ENCODE peak calls at places on chromosome 9, in ten cellular contexts. L is brain microvascular endothelial cell, Z is choroid plexus epithelial cell, C is GM13976, E is neural crest cell, W is left ventricle myocardium inferior, G is HFFc6, J is heart right ventricle, O is PC-9, X is ovary. S is an unnamed sample.

GRCh38 chr9:96553070-96553469 is 66.6 kb downstream of the CDC14B start:
- DNase-seq in L (peak; percentile 62), Z (peak; percentile 74), C (no peak), E (no peak), W (no peak), G (peak; percentile 82), J (no peak), O (no peak), X (no peak), S (no peak)

GRCh38 chr9:9257999-9258398 is 1354.8 kb downstream of the PTPRD start:
- DNase-seq in L (no peak), Z (no peak), C (no peak), E (no peak), W (no peak), G (no peak), J (no peak), O (no peak), X (no peak), S (no peak)

GRCh38 chr9:27280858-27281257 is 16.1 kb downstream of the EQTN start:
- DNase-seq in L (no peak), Z (peak; percentile 25), C (no peak), E (no peak), W (no peak), G (no peak), J (no peak), O (no peak), X (no peak), S (no peak)

GRCh38 chr9:38047301-38048251 is 21.5 kb downstream of the SHB start:
- DNase-seq in L (peak; percentile 93), Z (peak; percentile 87), C (no peak), E (peak; percentile 12), W (peak; percentile 63), G (peak; percentile 93), J (peak; percentile 80), O (peak; percentile 95), X (no peak), S (no peak)

GRCh38 chr9:106830527-106831140 is 32.3 kb upstream of the ZNF462 start:
- DNase-seq in L (no peak), Z (no peak), C (no peak), E (no peak), W (no peak), G (no peak), J (peak; percentile 9), O (no peak), X (no peak), S (no peak)

GRCh38 chr9:35697486-35697885 is 7.8 kb upstream of the TPM2 start:
- DNase-seq in L (no peak), Z (no peak), C (no peak), E (no peak), W (no peak), G (no peak), J (no peak), O (no peak), X (no peak), S (no peak)

GRCh38 chr9:78575791-78576190 is 278.9 kb downstream of the PSAT1 start:
- DNase-seq in L (no peak), Z (no peak), C (no peak), E (no peak), W (no peak), G (no peak), J (no peak), O (no peak), X (no peak), S (no peak)

GRCh38 chr9:126507318-126508109 is 106.2 kb upstream of the LMX1B start:
- DNase-seq in L (no peak), Z (no peak), C (no peak), E (no peak), W (no peak), G (no peak), J (no peak), O (no peak), X (peak; percentile 18), S (no peak)

GRCh38 chr9:7879551-7880245 is 80.1 kb upstream of the DMAC1 start:
- DNase-seq in L (no peak), Z (no peak), C (no peak), E (peak; percentile 2), W (no peak), G (no peak), J (no peak), O (no peak), X (no peak), S (no peak)

DNA sequence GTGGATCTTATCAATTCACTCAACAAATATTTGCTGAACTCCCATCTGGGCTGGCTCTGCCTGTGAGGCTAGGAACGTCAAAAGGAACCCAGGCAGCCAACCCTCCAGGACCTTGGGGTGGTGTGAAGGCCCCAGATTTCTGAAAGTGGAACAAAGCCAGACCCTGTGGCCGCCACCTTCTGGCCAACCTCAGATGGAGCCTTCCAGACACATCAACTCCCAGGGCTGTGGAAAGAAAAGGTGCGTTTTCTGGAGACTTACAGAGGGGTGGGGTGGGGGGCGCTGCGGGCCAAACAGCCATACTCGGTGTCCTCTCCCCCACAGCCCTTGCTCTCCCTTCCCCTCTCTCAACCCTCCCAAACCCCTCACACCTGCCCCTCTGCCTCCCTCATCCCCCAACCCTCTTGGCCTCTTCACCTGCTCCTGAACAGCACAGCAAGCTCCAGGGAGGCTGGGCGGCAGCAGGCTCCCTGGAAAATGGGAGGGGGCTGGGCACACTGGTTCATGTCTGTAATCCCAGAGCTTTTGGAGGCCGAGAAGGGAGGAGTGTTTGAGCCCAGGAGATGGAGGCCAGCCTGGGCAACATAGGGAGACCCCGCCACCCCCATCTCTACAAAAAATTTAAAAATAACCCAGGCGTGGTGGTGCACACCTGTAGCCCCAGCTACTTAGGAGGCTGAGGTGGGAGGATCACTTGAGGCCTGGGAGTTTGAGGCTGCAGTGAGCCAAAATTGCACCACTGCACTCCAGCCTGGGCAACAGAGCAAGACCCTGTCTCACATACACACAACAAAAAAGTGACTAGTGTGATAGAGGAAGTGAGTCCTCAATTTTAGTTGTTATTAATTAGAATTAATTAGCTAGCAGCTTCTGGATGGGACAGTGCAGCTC is 45.0 kb upstream of the PRRC2B start:
- DNase-seq in L (no peak), Z (no peak), C (no peak), E (no peak), W (no peak), G (no peak), J (no peak), O (no peak), X (peak; percentile 29), S (no peak)
- TF ChIP-seq CTCF in L (peak; percentile 47), Z (peak; percentile 39), C (no peak), E (no peak), W (no peak), G (peak; percentile 50), J (no peak), O (no peak), X (no peak), S (no peak)

GRCh38 chr9:630817-631216 is 210.7 kb upstream of the DMRT1 start:
- DNase-seq in L (no peak), Z (no peak), C (no peak), E (no peak), W (no peak), G (no peak), J (no peak), O (no peak), X (no peak), S (no peak)

GRCh38 chr9:631596-631995 is 209.9 kb upstream of the DMRT1 start:
- DNase-seq in L (no peak), Z (no peak), C (no peak), E (no peak), W (no peak), G (peak; percentile 27), J (no peak), O (no peak), X (no peak), S (no peak)

GRCh38 chr9:626591-626990 is 214.9 kb upstream of the DMRT1 start:
- DNase-seq in L (no peak), Z (no peak), C (peak; percentile 35), E (no peak), W (no peak), G (no peak), J (no peak), O (no peak), X (no peak), S (no peak)

GRCh38 chr9:627571-627970 is 213.9 kb upstream of the DMRT1 start:
- DNase-seq in L (no peak), Z (peak; percentile 14), C (no peak), E (no peak), W (no peak), G (no peak), J (no peak), O (no peak), X (no peak), S (no peak)

DNA sequence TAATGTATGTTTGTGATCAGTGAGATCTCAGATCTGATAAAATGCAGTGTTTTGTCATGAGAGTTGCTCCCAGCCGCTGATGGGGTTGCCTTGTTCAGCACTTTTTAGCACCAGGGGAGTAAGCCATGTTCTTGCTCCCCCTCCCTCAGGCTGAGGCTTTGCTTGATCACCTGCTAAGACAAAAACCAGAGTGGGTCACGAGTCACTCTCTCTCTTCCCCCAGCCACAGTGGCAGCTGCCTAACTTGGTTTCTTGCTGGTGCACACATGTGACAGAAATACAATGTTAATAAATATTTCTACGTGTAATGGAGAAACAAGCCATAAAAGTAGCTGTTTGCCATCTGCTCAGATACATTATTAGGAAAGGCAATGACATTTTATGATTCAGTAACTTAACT is 212.4 kb upstream of the DMRT1 start:
- DNase-seq in L (no peak), Z (no peak), C (no peak), E (no peak), W (no peak), G (no peak), J (no peak), O (no peak), X (no peak), S (no peak)
- TF ChIP-seq CTCF in L (no peak), Z (no peak), C (no peak), E (no peak), W (no peak), G (no peak), J (no peak), O (no peak), X (no peak), S (no peak)

DNA sequence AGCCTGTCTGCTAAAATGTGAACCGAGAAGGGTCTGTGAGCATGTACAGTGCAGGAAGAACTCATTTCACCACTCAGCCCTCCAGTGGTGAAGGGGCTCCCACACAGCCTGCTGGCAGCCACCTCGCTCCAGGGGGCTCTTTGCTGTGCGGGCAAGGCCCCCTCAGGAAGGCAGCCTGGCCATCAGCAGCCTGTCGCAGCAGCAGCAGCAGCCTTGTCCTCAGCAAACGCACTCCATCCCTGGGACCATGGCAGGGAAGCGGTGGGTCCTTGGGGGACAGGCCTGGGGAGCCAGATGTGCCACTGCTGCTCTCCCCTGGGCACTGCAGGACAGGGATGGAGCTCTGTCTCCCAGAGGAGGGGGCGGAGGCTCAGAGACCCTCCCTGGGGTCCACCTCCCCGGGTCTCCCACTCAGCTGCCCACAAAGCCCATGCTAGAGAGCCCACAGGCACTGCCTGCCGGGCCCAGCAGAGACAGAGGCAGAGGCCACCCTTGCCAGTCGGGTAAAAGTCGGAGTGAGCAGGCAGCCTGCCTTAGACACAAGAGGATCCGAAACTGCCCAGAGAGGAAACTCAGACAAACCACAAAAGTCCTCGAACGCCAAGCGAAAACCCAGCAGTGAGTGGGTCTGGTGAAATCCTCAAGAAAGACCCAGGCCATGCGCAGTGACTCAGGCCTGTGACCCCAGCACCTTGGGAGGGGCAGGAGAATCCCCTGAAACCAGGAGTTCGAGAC is 8.0 kb downstream of the BRD3 start:
- DNase-seq in L (no peak), Z (no peak), C (peak; percentile 85), E (no peak), W (peak; percentile 19), G (no peak), J (no peak), O (no peak), X (peak; percentile 25), S (peak; percentile 91)
- TF ChIP-seq CTCF in L (peak; percentile 43), Z (peak; percentile 17), C (no peak), E (no peak), W (no peak), G (no peak), J (no peak), O (no peak), X (no peak), S (peak; percentile 11)

GRCh38 chr9:124855944-124856773 is 2.9 kb downstream of the WDR38 start:
- DNase-seq in L (no peak), Z (peak; percentile 31), C (no peak), E (no peak), W (no peak), G (peak; percentile 30), J (no peak), O (no peak), X (no peak), S (no peak)
- TF ChIP-seq CTCF in L (peak; percentile 67), Z (peak; percentile 55), C (peak; percentile 17), E (peak; percentile 34), W (peak; percentile 36), G (peak; percentile 58), J (no peak), O (peak; percentile 46), X (no peak), S (no peak)